ENCODE peak calls at places on chromosomes 3 and 15, in ten cellular contexts. D, J, Z, F, A, R, X, L, I and P are unnamed samples.
A peak's percentile ranks its signal among the peaks of the same experiment; 100 is the strongest.

GRCh38 chr3:16896820-16897219 is 12.1 kb downstream of the PLCL2 start:
- DNase-seq in D (no peak), J (no peak), Z (no peak), F (no peak), A (no peak), R (no peak), X (no peak), L (no peak), I (no peak), P (no peak)

GRCh38 chr3:66362541-66362941 is 138.3 kb downstream of the LRIG1 start:
- DNase-seq in D (no peak), J (no peak), Z (no peak), F (no peak), A (no peak), R (no peak), X (no peak), L (no peak), I (no peak), P (no peak)

GRCh38 chr3:11563749-11564148 is 80.0 kb downstream of the VGLL4 start:
- DNase-seq in D (no peak), J (no peak), Z (no peak), F (no peak), A (no peak), R (no peak), X (no peak), L (no peak), I (no peak), P (no peak)

GRCh38 chr3:25594007-25594502 is 70.7 kb downstream of the TOP2B start:
- DNase-seq in D (peak; percentile 66), J (no peak), Z (peak; percentile 78), F (peak; percentile 17), A (no peak), R (peak; percentile 67), X (no peak), L (peak; percentile 73), I (no peak), P (peak; percentile 21)

GRCh38 chr3:183541235-183541655 is 14.3 kb downstream of the KLHL6 start:
- DNase-seq in D (no peak), J (no peak), Z (no peak), F (no peak), A (no peak), R (no peak), X (no peak), L (no peak), I (no peak), P (no peak)

GRCh38 chr15:68183886-68184285 is 21.2 kb downstream of the CALML4 start:
- DNase-seq in D (no peak), J (no peak), Z (no peak), F (no peak), A (no peak), R (no peak), X (no peak), L (peak; percentile 9), I (no peak), P (no peak)

GRCh38 chr3:126649556-126650092 is 5.3 kb downstream of the TXNRD3 start:
- DNase-seq in D (no peak), J (no peak), Z (no peak), F (no peak), A (no peak), R (no peak), X (no peak), L (no peak), I (no peak), P (no peak)

GRCh38 chr15:62790531-62790930 is 252.0 kb upstream of the TPM1 start:
- DNase-seq in D (no peak), J (no peak), Z (no peak), F (no peak), A (no peak), R (no peak), X (no peak), L (no peak), I (no peak), P (no peak)

GRCh38 chr3:185988080-185988815 is 50.4 kb upstream of the TRA2B start:
- DNase-seq in D (no peak), J (no peak), Z (no peak), F (no peak), A (no peak), R (no peak), X (no peak), L (no peak), I (no peak), P (no peak)

GRCh38 chr3:112132975-112133448 is at the start of gene GCSAM:
- DNase-seq in D (no peak), J (peak; percentile 82), Z (no peak), F (peak; percentile 14), A (peak; percentile 23), R (no peak), X (peak; percentile 46), L (peak; percentile 47), I (no peak), P (peak; percentile 83)

GRCh38 chr3:16589867-16590624 is 15.2 kb downstream of the DAZL start:
- DNase-seq in D (no peak), J (no peak), Z (no peak), F (no peak), A (no peak), R (no peak), X (no peak), L (no peak), I (no peak), P (peak; percentile 20)

GRCh38 chr3:8713901-8714759 is 19.5 kb upstream of the CAV3 start:
- DNase-seq in D (no peak), J (no peak), Z (no peak), F (no peak), A (no peak), R (no peak), X (no peak), L (peak; percentile 40), I (no peak), P (no peak)

GRCh38 chr3:72258786-72259185 is 473.8 kb upstream of the PROK2 start:
- DNase-seq in D (no peak), J (no peak), Z (no peak), F (peak; percentile 47), A (no peak), R (no peak), X (no peak), L (no peak), I (no peak), P (peak; percentile 16)

GRCh38 chr3:142175478-142175877 is 26.1 kb upstream of the TFDP2 start:
- DNase-seq in D (no peak), J (no peak), Z (no peak), F (no peak), A (no peak), R (no peak), X (no peak), L (no peak), I (no peak), P (no peak)

GRCh38 chr15:48331796-48332641 is 790 bp downstream of the DUT start:
- DNase-seq in D (peak; percentile 54), J (peak; percentile 75), Z (peak; percentile 38), F (peak; percentile 44), A (peak; percentile 66), R (peak; percentile 52), X (peak; percentile 71), L (peak; percentile 88), I (peak; percentile 85), P (peak; percentile 70)

GRCh38 chr3:195154793-195155535 is 116.0 kb downstream of the XXYLT1 start:
- DNase-seq in D (no peak), J (no peak), Z (peak; percentile 90), F (peak; percentile 97), A (peak; percentile 87), R (no peak), X (no peak), L (no peak), I (no peak), P (no peak)

GRCh38 chr3:99714146-99714545 is 75.8 kb downstream of the COL8A1 start:
- DNase-seq in D (no peak), J (no peak), Z (peak; percentile 31), F (no peak), A (no peak), R (no peak), X (no peak), L (no peak), I (no peak), P (no peak)

GRCh38 chr3:10248984-10249748 is 907 bp downstream of the TATDN2 start:
- DNase-seq in D (peak; percentile 6), J (peak; percentile 66), Z (no peak), F (no peak), A (peak; percentile 32), R (no peak), X (peak; percentile 37), L (peak; percentile 50), I (no peak), P (peak; percentile 23)

GRCh38 chr3:112167758-112168157 is 34.7 kb upstream of the GCSAM start:
- DNase-seq in D (no peak), J (no peak), Z (no peak), F (no peak), A (no peak), R (no peak), X (no peak), L (no peak), I (no peak), P (peak; percentile 31)

GRCh38 chr3:188272481-188273372 is 118.8 kb downstream of the LPP start:
- DNase-seq in D (peak; percentile 50), J (no peak), Z (peak; percentile 64), F (no peak), A (no peak), R (peak; percentile 74), X (no peak), L (no peak), I (no peak), P (no peak)

GRCh38 chr3:16060358-16060852 is 114.1 kb upstream of the GALNT15 start:
- DNase-seq in D (peak; percentile 95), J (no peak), Z (peak; percentile 100), F (no peak), A (peak; percentile 45), R (peak; percentile 90), X (no peak), L (no peak), I (no peak), P (no peak)